ENCODE peak calls at places on chromosomes 11 and 22, in four cellular contexts. B, O, Y and K are unnamed samples.

GRCh38 chr11:19328586-19329311 is 88.0 kb upstream of the E2F8 start:
- DNase-seq in B (no peak), O (no peak), Y (no peak), K (no peak)

GRCh38 chr11:61711493-61711892 is 31.3 kb downstream of the DAGLA start:
- DNase-seq in B (no peak), O (no peak), Y (no peak), K (no peak)

GRCh38 chr22:50140615-50141014 is 29.9 kb upstream of the PANX2 start:
- DNase-seq in B (no peak), O (no peak), Y (no peak), K (no peak)

GRCh38 chr11:2316169-2316962 is 14.6 kb downstream of the TSPAN32 start:
- DNase-seq in B (no peak), O (no peak), Y (no peak), K (no peak)

GRCh38 chr22:32063701-32064100 is 20.6 kb downstream of the SLC5A1 start:
- DNase-seq in B (no peak), O (no peak), Y (no peak), K (no peak)

GRCh38 chr11:112656772-112657428 is 304.3 kb upstream of the NCAM1 start:
- DNase-seq in B (no peak), O (peak; percentile 38), Y (no peak), K (no peak)

GRCh38 chr11:96391698-96392307 is 2.0 kb downstream of the JRKL start:
- DNase-seq in B (no peak), O (no peak), Y (no peak), K (no peak)

GRCh38 chr22:19674929-19675253 is 39.4 kb upstream of the SEPTIN5 start:
- DNase-seq in B (no peak), O (no peak), Y (no peak), K (no peak)

GRCh38 chr22:19959043-19959586 is 17.5 kb upstream of the TXNRD2 start:
- DNase-seq in B (peak; percentile 89), O (no peak), Y (no peak), K (peak; percentile 78)

GRCh38 chr11:10355257-10355661 is 50.4 kb downstream of the ADM start:
- DNase-seq in B (no peak), O (no peak), Y (no peak), K (no peak)

GRCh38 chr11:15692739-15693138 is 578.0 kb downstream of the INSC start:
- DNase-seq in B (no peak), O (no peak), Y (no peak), K (no peak)

GRCh38 chr11:70608568-70609314 is 210.4 kb downstream of the CTTN start:
- DNase-seq in B (no peak), O (peak; percentile 28), Y (no peak), K (no peak)

GRCh38 chr11:16795146-16795545 is 56.7 kb downstream of the C11orf58 start:
- DNase-seq in B (no peak), O (no peak), Y (no peak), K (no peak)

GRCh38 chr11:36231300-36231699 is 57.9 kb downstream of the COMMD9 start:
- DNase-seq in B (no peak), O (no peak), Y (no peak), K (no peak)

GRCh38 chr11:11037162-11037732 is 179.4 kb upstream of the ZBED5 start:
- DNase-seq in B (no peak), O (no peak), Y (no peak), K (no peak)

GRCh38 chr11:76524919-76525318 is 80.1 kb downstream of the EMSY start:
- DNase-seq in B (peak; percentile 39), O (peak; percentile 37), Y (no peak), K (no peak)

GRCh38 chr22:17781319-17782031 is 7.2 kb upstream of the BID start:
- DNase-seq in B (peak; percentile 56), O (peak; percentile 62), Y (no peak), K (no peak)

GRCh38 chr22:24189249-24190158 is 8.2 kb downstream of the SUSD2 start:
- DNase-seq in B (peak; percentile 89), O (peak; percentile 24), Y (no peak), K (peak; percentile 67)

GRCh38 chr11:118438314-118438931 is 2.1 kb downstream of the KMT2A start:
- DNase-seq in B (peak; percentile 26), O (peak; percentile 47), Y (no peak), K (peak; percentile 55)

GRCh38 chr11:32821517-32821916 is 8.2 kb upstream of the PRRG4 start:
- DNase-seq in B (peak; percentile 33), O (no peak), Y (no peak), K (no peak)

GRCh38 chr11:112273066-112273465 is 12.4 kb upstream of the PLET1 start:
- DNase-seq in B (no peak), O (no peak), Y (no peak), K (no peak)

GRCh38 chr11:92915551-92915950 is 53.9 kb upstream of the MTNR1B start:
- DNase-seq in B (no peak), O (no peak), Y (no peak), K (no peak)

GRCh38 chr11:77299528-77299993 is 1.9 kb downstream of the GDPD4 start:
- DNase-seq in B (peak; percentile 79), O (no peak), Y (no peak), K (no peak)

GRCh38 chr22:19779011-19779421 is 18.4 kb downstream of the TBX1 start:
- DNase-seq in B (no peak), O (no peak), Y (no peak), K (no peak)

GRCh38 chr11:45060707-45061106 is 85.7 kb upstream of the PRDM11 start:
- DNase-seq in B (no peak), O (no peak), Y (no peak), K (no peak)

GRCh38 chr22:23511627-23512347 is 68.3 kb downstream of the IGLL1 start:
- DNase-seq in B (no peak), O (no peak), Y (no peak), K (no peak)

GRCh38 chr22:36221799-36222751 is 17.3 kb downstream of the APOL2 start:
- DNase-seq in B (peak; percentile 70), O (no peak), Y (no peak), K (peak; percentile 64)

GRCh38 chr11:77418981-77419592 is 54.8 kb downstream of the PAK1 start:
- DNase-seq in B (no peak), O (no peak), Y (no peak), K (no peak)

GRCh38 chr11:133082851-133083488 is 449.3 kb downstream of the OPCML start:
- DNase-seq in B (no peak), O (no peak), Y (peak; percentile 27), K (peak; percentile 80)
- TF ChIP-seq CTCF in B (no peak), O (peak; percentile 28), Y (no peak), K (peak; percentile 85)

DNA sequence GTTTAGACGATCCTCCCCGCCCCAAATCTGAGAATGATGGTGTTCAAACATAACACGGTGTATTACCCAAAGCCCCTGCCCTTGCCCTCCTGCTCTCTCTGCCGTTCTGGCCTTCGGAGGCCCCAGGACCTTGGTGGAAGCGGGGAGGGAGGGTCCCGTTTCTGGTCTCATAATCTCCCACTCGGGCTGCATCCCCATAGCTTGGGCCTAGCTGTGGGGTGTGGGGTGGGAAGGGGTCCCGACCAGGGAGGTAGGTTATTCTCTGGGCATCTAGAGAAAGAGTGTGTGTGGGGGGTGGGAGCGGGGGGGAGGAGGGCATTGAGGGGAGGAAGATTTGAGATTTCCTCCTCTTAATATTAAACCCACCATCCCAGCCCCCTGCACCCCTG is 2.3 kb downstream of the PKNOX2 start:
- DNase-seq in B (no peak), O (no peak), Y (no peak), K (no peak)
- TF ChIP-seq CTCF in B (no peak), O (no peak), Y (no peak), K (no peak)

GRCh38 chr11:117098269-117099231 is at the start of gene SIK3:
- DNase-seq in B (peak; percentile 90), O (peak; percentile 81), Y (peak; percentile 83), K (peak; percentile 93)
- TF ChIP-seq CTCF in B (no peak), O (peak; percentile 50), Y (no peak), K (no peak)

GRCh38 chr22:46568102-46568809 is 30.8 kb upstream of the CELSR1 start:
- DNase-seq in B (no peak), O (no peak), Y (no peak), K (no peak)
- TF ChIP-seq CTCF in B (no peak), O (no peak), Y (no peak), K (no peak)